ENCODE peak calls at places on chromosomes 16 and 17, in seven cellular contexts. T is PC-3, U is right lobe of liver, O is H1, G is heart right ventricle, D is pancreas, H is thoracic aorta. P is an unnamed sample. For H3K4me1 and H3K27me3, the result is how much of the 10 kb centered on the place peaks cover.

GRCh38 chr16:56352351-56353053 is 72.8 kb downstream of the AMFR start:
- DNase-seq in O (no peak), T (no peak), H (no peak), U (peak), D (peak), G (no peak), P (no peak)

GRCh38 chr17:73474370-73474988 is 162.7 kb upstream of the CDC42EP4 start:
- DNase-seq in H (peak), O (no peak), G (peak), U (peak), D (peak), T (peak), P (peak)

GRCh38 chr16:57262841-57263584 is 18.0 kb downstream of the ARL2BP start:
- DNase-seq in D (no peak), H (no peak), U (no peak), O (no peak), G (no peak), T (no peak), P (no peak)

GRCh38 chr16:2429771-2430663 is 770 bp downstream of the CCNF start:
- DNase-seq in T (peak), H (no peak), U (no peak), D (no peak), O (no peak), G (no peak), P (no peak)

GRCh38 chr16:68643227-68643626 is 1.9 kb upstream of the CDH3 start:
- DNase-seq in U (no peak), T (no peak), G (no peak), D (no peak), O (peak), H (no peak), P (no peak)

GRCh38 chr17:16040710-16041251 is 41.2 kb downstream of the TTC19 start:
- DNase-seq in D (no peak), G (no peak), U (peak), H (no peak), T (peak), O (no peak), P (no peak)

GRCh38 chr16:84541999-84542876 is 37.8 kb upstream of the MEAK7 start:
- DNase-seq in O (no peak), D (no peak), T (no peak), G (no peak), H (no peak), U (no peak), P (no peak)

GRCh38 chr16:15950167-15950854 is 895 bp downstream of the ABCC1 start:
- DNase-seq in H (no peak), O (no peak), U (peak), G (no peak), D (no peak), T (peak), P (no peak)

GRCh38 chr17:45288825-45289224 is 26.9 kb upstream of the SPATA32 start:
- DNase-seq in H (no peak), U (peak), O (no peak), T (no peak), G (peak), D (no peak), P (no peak)

GRCh38 chr16:69407702-69408323 is 16.6 kb upstream of the CYB5B start:
- DNase-seq in H (no peak), D (no peak), G (no peak), U (no peak), O (no peak), T (no peak), P (no peak)

GRCh38 chr17:50151937-50152547 is 1.6 kb upstream of the PPP1R9B start:
- DNase-seq in G (peak), H (no peak), T (peak), O (peak), U (peak), D (peak), P (no peak)

GRCh38 chr17:15261063-15261817 is 3.9 kb downstream of the PMP22 start:
- DNase-seq in T (peak), H (no peak), G (peak), D (peak), O (no peak), U (peak), P (no peak)

GRCh38 chr17:44976198-44976597 is 8.1 kb upstream of the C1QL1 start:
- DNase-seq in O (no peak), T (no peak), U (no peak), D (no peak), G (no peak), H (no peak), P (no peak)

GRCh38 chr17:50518265-50519023 is 10.2 kb downstream of the MYCBPAP start:
- DNase-seq in U (no peak), T (no peak), D (peak), H (no peak), G (no peak), O (no peak), P (no peak)

GRCh38 chr17:55549140-55549539 is 37.9 kb upstream of the SMIM36 start:
- DNase-seq in H (no peak), O (no peak), T (peak), U (no peak), G (no peak), D (no peak), P (no peak)

GRCh38 chr16:68629315-68629900 is 15.7 kb upstream of the CDH3 start:
- DNase-seq in O (no peak), T (no peak), H (no peak), U (no peak), G (no peak), D (no peak), P (no peak)

GRCh38 chr17:27357236-27357635 is 63.3 kb downstream of the WSB1 start:
- DNase-seq in T (no peak), G (no peak), O (no peak), U (no peak), D (no peak), H (no peak), P (no peak)

GRCh38 chr17:44672479-44673093 is 16.3 kb downstream of the MEIOC start:
- DNase-seq in G (no peak), D (no peak), U (no peak), T (peak), O (no peak), H (no peak), P (no peak)

GRCh38 chr17:54891176-54891821 is 9.4 kb upstream of the TOM1L1 start:
- DNase-seq in G (no peak), O (peak), D (no peak), U (no peak), T (peak), H (no peak), P (no peak)

GRCh38 chr16:72092832-72093447 is 480 bp downstream of the TXNL4B start:
- DNase-seq in O (no peak), G (no peak), D (no peak), H (no peak), U (no peak), T (peak), P (no peak)

GRCh38 chr16:53053967-53054669 is 673 bp upstream of the CHD9 start:
- DNase-seq in D (no peak), O (no peak), H (no peak), G (peak), U (peak), T (peak), P (no peak)

GRCh38 chr17:27276653-27277156 is 17.2 kb upstream of the WSB1 start:
- DNase-seq in G (no peak), U (no peak), T (no peak), D (no peak), H (no peak), O (peak), P (no peak)

GRCh38 chr17:59840329-59840907 is 52.3 kb downstream of the TUBD1 start:
- DNase-seq in O (no peak), H (no peak), U (no peak), T (peak), G (no peak), D (no peak), P (no peak)

GRCh38 chr16:67719778-67720144 is 645 bp upstream of the GFOD2 start:
- DNase-seq in H (no peak), O (no peak), D (no peak), T (no peak), G (no peak), U (no peak), P (no peak)

GRCh38 chr16:53967172-53967571 is 263.2 kb downstream of the FTO start:
- DNase-seq in G (no peak), T (no peak), O (no peak), D (no peak), H (no peak), U (no peak), P (no peak)

GRCh38 chr17:36773039-36773438 is 164.2 kb upstream of the LHX1 start:
- DNase-seq in D (no peak), O (no peak), H (no peak), T (no peak), U (no peak), G (no peak), P (no peak)

GRCh38 chr16:66326995-66327513 is 39.4 kb upstream of the CDH5 start:
- DNase-seq in G (no peak), U (peak), H (no peak), T (no peak), D (peak), O (no peak), P (no peak)

GRCh38 chr16:24993722-24994686 is 21.2 kb downstream of the ARHGAP17 start:
- DNase-seq in H (no peak), U (no peak), O (no peak), G (no peak), D (no peak), T (peak), P (peak)

GRCh38 chr16:67311607-67312449 is 14.7 kb downstream of the KCTD19 start:
- DNase-seq in O (no peak), T (peak), G (no peak), D (no peak), U (no peak), H (peak), P (peak)

GRCh38 chr17:81403671-81404534 is 8.6 kb downstream of the BAHCC1 start:
- DNase-seq in T (no peak), O (no peak), D (no peak), H (no peak), U (no peak), G (peak), P (no peak)

GRCh38 chr16:28091706-28092105 is 28.2 kb upstream of the GSG1L start:
- DNase-seq in U (no peak), G (no peak), D (peak), H (no peak), T (no peak), O (no peak), P (no peak)

GRCh38 chr17:10077561-10078299 is 120.7 kb downstream of the GAS7 start:
- DNase-seq in T (no peak), H (no peak), U (no peak), G (no peak), O (no peak), D (no peak), P (no peak)

GRCh38 chr16:57675752-57676623 is 7.9 kb downstream of the ADGRG3 start:
- DNase-seq in H (no peak), U (no peak), O (peak), G (no peak), T (no peak), D (no peak), P (no peak)

GRCh38 chr16:48413291-48413690 is 28.1 kb upstream of the SIAH1 start:
- DNase-seq in D (no peak), G (no peak), U (no peak), T (no peak), O (no peak), H (no peak), P (no peak)

GRCh38 chr17:77541995-77542394 is 401.2 kb downstream of the SEC14L1 start:
- DNase-seq in H (no peak), U (no peak), D (no peak), G (no peak), O (no peak), T (no peak), P (no peak)

GRCh38 chr16:4788489-4788889 is 344 bp upstream of the SEPTIN12 start:
- DNase-seq in T (no peak), U (no peak), O (no peak), D (no peak), H (no peak), G (no peak), P (no peak)

GRCh38 chr16:80819988-80820387 is 15.6 kb upstream of the CDYL2 start:
- DNase-seq in O (no peak), G (no peak), T (no peak), H (no peak), D (no peak), U (no peak), P (no peak)

DNA sequence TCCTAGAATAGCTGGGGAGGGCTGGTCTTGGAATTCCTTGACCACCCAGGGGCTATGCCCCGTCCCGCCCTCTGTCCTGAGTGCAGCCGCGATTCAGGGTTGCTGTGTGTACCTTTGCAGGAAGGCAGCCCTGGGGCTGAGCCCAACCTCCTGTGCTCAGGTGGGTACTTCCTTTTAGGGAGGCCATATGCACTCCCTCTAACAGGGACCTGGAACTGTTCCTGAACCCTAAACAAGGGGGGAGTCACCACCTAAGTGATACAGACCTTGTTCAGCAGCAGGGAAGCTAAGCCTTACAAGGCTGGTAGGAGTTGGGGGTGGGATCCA is 24.6 kb downstream of the LLGL2 start:
- DNase-seq in H (no peak), O (no peak), D (no peak), G (no peak), U (no peak), T (no peak), P (no peak)
- H3K4me1 ChIP-seq in H (under half), O (under half), D (under half), G (under half), U (under half), T (under half), P (under half)

DNA sequence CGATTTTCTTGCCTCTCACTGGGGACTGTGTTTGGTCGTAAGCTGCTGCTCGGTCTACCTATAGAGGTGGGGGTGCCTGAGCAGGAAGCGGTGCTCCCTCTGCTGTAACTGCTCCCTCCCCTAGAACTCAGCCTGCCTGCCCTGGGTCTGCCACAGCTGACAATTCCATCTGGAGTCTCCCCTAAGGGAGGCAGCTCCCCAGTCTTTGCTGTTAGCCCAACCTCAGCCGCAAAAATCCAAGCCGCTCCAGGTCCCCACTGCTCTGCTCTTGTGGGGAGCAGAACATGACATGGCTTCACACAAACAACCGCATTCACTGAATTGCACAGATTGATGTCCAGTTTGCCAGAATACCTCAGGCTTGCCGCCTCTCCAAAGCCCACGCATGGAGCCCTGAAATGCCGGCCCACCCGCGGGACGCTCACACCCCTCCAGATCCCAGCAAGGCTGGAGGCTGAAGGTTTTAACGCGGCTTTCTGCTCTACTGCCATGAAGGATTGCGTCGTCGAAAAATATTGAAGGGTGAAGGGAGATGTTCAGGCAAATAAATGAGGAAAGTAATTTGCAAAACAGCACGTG is 221.5 kb upstream of the FOXF1 start:
- DNase-seq in O (peak), T (no peak), U (no peak), D (no peak), G (no peak), H (no peak), P (no peak)
- H3K27me3 ChIP-seq in O (under half), T (half or more), U (under half), D (under half), G (half or more), H (under half), P (half or more)

DNA sequence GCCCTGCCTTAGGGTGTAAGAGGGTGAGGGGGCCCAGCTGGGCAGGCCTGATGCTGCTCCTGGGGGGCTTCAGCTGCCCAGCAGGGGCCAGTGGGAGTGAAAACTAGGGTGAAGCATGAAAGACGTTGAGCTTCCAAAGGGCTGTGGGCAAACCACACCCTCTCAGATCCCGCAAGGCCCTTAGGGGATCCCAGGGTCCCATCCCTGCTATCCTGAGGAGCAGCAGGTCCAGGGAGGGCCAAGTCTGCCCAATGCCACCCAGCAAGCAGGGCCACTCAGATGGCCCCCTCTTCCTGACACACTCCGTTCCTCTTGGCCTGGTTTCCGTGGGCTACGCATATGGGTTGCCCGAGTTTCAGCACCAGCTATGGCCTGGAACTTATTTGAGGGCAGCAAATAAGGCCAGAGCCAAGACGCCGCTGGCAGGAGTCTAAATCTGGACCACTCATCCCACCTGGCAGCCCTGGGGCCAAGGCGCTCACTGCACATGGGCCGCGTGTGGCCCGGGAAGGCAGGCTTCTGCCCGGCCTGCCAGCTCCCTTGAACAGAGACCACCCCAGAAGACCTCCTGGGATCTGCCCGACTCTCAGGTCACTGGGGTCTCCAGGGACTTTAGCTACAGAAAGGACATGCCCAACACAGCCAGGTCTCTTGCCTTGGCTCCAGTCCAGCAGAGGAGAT is 4.2 kb downstream of the ATP2A3 start:
- DNase-seq in H (no peak), T (no peak), D (no peak), U (no peak), G (no peak), O (no peak), P (no peak)
- H3K4me1 ChIP-seq in H (under half), T (under half), D (under half), U (under half), G (under half), O (under half), P (under half)

GRCh38 chr17:79615926-79616325 is 5.1 kb upstream of the RBFOX3 start:
- DNase-seq in H (no peak), G (no peak), T (no peak), U (no peak), D (peak), O (no peak), P (no peak)

GRCh38 chr17:79617740-79618382 is 7.0 kb upstream of the RBFOX3 start:
- DNase-seq in O (no peak), T (no peak), U (no peak), G (no peak), H (no peak), D (peak), P (no peak)

GRCh38 chr17:79617304-79617703 is 6.5 kb upstream of the RBFOX3 start:
- DNase-seq in T (no peak), D (peak), U (no peak), O (no peak), G (no peak), H (no peak), P (no peak)

GRCh38 chr17:79615446-79615845 is 4.6 kb upstream of the RBFOX3 start:
- DNase-seq in H (no peak), G (no peak), O (no peak), U (no peak), D (peak), T (no peak), P (no peak)

DNA sequence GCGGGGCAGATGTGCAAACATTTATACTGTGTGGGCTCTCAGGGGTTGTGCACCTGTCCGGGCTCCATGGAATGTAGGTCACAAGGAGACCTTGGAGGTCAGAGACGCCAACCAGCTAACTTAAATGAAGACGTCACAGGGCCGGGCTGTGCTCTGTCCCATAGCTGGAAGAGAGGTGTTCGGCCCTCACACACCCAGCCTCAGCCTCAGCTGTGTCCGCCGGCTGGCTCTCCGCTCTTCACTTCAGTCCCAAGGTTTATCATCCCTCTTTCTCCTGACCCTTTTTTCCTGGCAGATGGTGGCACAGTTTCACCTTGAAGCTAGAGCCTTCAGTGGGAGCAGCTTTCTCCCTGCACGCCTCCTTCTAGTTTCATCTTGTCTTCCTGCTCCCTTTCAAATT is 6.0 kb upstream of the RBFOX3 start:
- DNase-seq in G (no peak), O (no peak), T (no peak), D (peak), H (no peak), U (no peak), P (no peak)
- H3K27me3 ChIP-seq in G (under half), O (under half), T (half or more), D (under half), H (under half), U (under half), P (under half)

GRCh38 chr17:48441231-48441711 is 11.3 kb upstream of the SKAP1 start:
- DNase-seq in G (no peak), T (no peak), D (no peak), H (no peak), U (no peak), O (no peak), P (no peak)
- H3K4me1 ChIP-seq in G (under half), T (under half), D (under half), H (under half), U (under half), O (under half), P (under half)